ENCODE peak calls at places on chromosomes 7 and 10, in four cellular contexts. O is cardiac fibroblast, C is LNCaP clone FGC, D is OCI-LY7. A is an unnamed sample.

GRCh38 chr10:73647211-73647874 is 6.1 kb upstream of the MYOZ1 start:
- DNase-seq in O (peak), C (no peak), D (no peak), A (peak)

GRCh38 chr7:12210179-12211053 is 678 bp upstream of the TMEM106B start:
- DNase-seq in O (no peak), C (no peak), D (no peak), A (peak)

GRCh38 chr10:86779267-86780017 is 23.0 kb downstream of the BMPR1A start:
- DNase-seq in O (peak), C (peak), D (no peak), A (no peak)

GRCh38 chr7:84675633-84676034 is 481.0 kb upstream of the SEMA3A start:
- DNase-seq in O (no peak), C (peak), D (no peak), A (no peak)

GRCh38 chr7:155203059-155203881 is 94.4 kb upstream of the INSIG1 start:
- DNase-seq in O (no peak), C (no peak), D (no peak), A (no peak)

GRCh38 chr7:97639036-97639435 is 92.8 kb upstream of the TAC1 start:
- DNase-seq in O (no peak), C (no peak), D (no peak), A (no peak)

GRCh38 chr10:16741540-16741939 is 75.7 kb downstream of the RSU1 start:
- DNase-seq in O (no peak), C (no peak), D (no peak), A (no peak)

GRCh38 chr10:6148251-6148691 is 54.5 kb upstream of the PFKFB3 start:
- DNase-seq in O (no peak), C (no peak), D (peak), A (peak)

GRCh38 chr10:60465801-60466200 is 76.1 kb upstream of the ANK3 start:
- DNase-seq in O (peak), C (no peak), D (no peak), A (no peak)

GRCh38 chr7:82600601-82601000 is 157.0 kb upstream of the CACNA2D1 start:
- DNase-seq in O (no peak), C (no peak), D (no peak), A (no peak)

DNA sequence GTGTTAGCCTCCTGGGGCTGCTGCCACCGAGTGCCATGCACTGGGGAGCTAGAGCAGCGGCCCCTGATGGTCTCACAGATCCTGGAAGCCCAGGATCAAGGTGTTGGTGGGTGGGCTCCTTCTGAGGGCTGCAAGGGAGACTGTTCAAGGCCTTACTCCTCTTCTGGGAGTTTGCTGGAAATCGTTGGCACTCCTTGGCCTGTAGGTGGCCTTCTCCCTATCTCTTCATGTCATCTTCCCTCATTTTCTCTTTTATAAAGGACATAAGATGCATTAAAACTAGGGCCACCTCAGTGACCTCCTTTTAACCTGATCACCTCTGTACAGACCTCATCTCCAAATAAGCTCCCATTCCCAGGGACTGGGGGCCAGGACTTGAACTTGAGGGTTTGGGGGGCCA is 27.0 kb upstream of the ZNF862 start:
- DNase-seq in O (no peak), C (no peak), D (peak), A (no peak)
- TF ChIP-seq CTCF in O (peak), C (peak), D (peak), A (no peak)

DNA sequence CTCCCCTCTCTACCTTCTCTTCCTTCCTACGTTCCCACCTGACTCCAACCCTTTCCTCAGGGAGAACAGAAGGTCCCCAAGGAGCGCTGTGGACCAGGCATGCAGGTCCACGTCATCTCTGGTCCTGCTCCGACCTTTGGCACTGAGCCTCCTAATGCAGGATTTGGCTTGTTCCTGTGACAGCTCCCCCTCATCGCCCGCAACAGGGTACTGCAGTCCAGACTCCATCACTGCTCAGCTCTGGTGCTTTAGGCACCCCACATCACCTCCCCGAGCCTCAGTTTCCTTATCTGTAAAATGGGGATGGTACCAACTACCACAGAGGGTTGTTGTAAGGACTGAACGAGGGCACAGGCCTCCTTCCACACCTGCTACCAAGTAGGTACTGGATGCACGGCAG is 54.6 kb downstream of the FHIP2A start:
- DNase-seq in O (no peak), C (no peak), D (no peak), A (no peak)
- TF ChIP-seq CTCF in O (no peak), C (no peak), D (no peak), A (no peak)

GRCh38 chr10:102538811-102539210 is 35.0 kb downstream of the SUFU start:
- DNase-seq in O (no peak), C (no peak), D (no peak), A (no peak)

GRCh38 chr10:102537367-102537766 is 33.6 kb downstream of the SUFU start:
- DNase-seq in O (no peak), C (no peak), D (no peak), A (no peak)

GRCh38 chr10:102537948-102538347 is 34.2 kb downstream of the SUFU start:
- DNase-seq in O (no peak), C (no peak), D (no peak), A (no peak)

GRCh38 chr10:102542800-102543418 is 39.1 kb downstream of the SUFU start:
- DNase-seq in O (no peak), C (no peak), D (no peak), A (no peak)

DNA sequence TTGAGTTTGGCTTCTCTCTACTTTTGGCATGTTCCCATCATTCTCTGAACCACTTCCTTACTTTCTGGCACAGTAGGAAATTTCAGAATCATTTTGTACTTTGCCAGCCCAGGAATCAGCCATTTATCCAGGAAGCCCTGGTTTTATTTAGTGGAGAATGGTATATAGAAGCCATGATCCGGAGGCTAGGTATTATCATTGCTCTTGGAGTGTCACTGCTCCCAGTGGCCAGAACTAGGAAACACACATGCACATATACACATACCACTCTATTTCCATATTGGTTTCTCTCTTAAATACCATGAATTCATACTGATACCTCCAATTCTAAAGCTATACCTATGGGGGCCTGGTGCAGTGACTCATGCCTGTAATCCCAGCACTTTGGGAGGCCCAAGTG is 36.3 kb downstream of the SUFU start:
- DNase-seq in O (peak), C (no peak), D (peak), A (peak)
- TF ChIP-seq CTCF in O (peak), C (peak), D (peak), A (peak)

GRCh38 chr7:150324366-150324961 is 1.1 kb upstream of the ACTR3C start:
- DNase-seq in O (peak), C (no peak), D (no peak), A (peak)
- TF ChIP-seq CTCF in O (no peak), C (no peak), D (no peak), A (no peak)

GRCh38 chr10:130110236-130111114 is at the start of gene C10orf143:
- DNase-seq in O (peak), C (peak), D (peak), A (peak)
- TF ChIP-seq CTCF in O (no peak), C (peak), D (no peak), A (no peak)

DNA sequence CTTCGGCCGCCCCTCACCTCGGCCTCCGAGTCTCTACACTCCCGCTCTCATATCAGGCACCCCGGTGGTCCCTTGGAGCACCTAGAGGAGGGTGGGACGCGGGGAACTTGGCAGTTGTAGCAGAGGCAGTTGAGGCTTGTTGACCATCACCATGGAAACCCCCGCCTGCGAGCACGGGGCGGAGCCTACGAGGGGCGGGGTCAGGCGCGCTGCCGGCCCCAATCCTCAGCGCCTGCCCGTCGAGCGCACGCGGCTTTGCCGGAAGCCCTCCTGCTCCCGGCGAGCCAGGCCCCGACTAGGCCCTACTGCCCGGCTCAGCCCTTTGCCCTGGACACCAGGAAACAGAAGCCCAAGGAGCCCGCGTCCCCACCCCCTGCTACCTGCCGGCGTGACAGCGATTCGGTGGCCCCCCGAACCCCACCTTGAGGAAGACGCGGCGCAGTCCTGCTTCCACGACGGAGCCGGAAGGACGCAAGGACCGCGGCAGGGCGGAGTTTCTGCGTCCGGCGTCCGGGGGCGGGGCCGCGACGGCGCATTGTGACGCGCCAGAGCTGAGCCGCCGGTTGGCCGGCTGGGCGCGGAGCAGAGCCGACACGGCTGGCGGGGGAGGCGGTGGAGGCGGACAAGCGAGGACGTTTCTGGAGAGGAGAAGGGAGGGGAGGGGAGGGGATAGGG is at the start of gene HNRNPF:
- DNase-seq in O (peak), C (peak), D (peak), A (peak)
- TF ChIP-seq CTCF in O (no peak), C (no peak), D (no peak), A (no peak)